ENCODE peak calls at places on chromosome 4, in five cellular contexts. N, V, L, A and D are unnamed samples.

GRCh38 chr4:167613381-167613780 is 379.1 kb upstream of the SPOCK3 start:
- DNase-seq in N (no peak), V (no peak), L (no peak), A (no peak), D (no peak)

GRCh38 chr4:144202091-144202490 is 61.6 kb upstream of the GYPA start:
- DNase-seq in N (no peak), V (no peak), L (no peak), A (no peak), D (no peak)

GRCh38 chr4:10856271-10856670 is 171.7 kb upstream of the CLNK start:
- DNase-seq in N (no peak), V (no peak), L (no peak), A (no peak), D (no peak)

GRCh38 chr4:122146652-122147051 is 5.5 kb upstream of the BLTP1 start:
- DNase-seq in N (no peak), V (no peak), L (no peak), A (no peak), D (no peak)

GRCh38 chr4:849478-850175 is 23.7 kb upstream of the CPLX1 start:
- DNase-seq in N (no peak), V (no peak), L (no peak), A (no peak), D (peak)

GRCh38 chr4:29708473-29708872 is 1011.7 kb upstream of the PCDH7 start:
- DNase-seq in N (no peak), V (no peak), L (peak), A (peak), D (no peak)

GRCh38 chr4:125728568-125728967 is 413.8 kb downstream of the FAT4 start:
- DNase-seq in N (no peak), V (no peak), L (peak), A (peak), D (no peak)

GRCh38 chr4:98642991-98643426 is 15.4 kb downstream of the TSPAN5 start:
- DNase-seq in N (no peak), V (no peak), L (no peak), A (peak), D (no peak)

GRCh38 chr4:8291036-8291682 is 21.6 kb downstream of the HTRA3 start:
- DNase-seq in N (no peak), V (peak), L (no peak), A (no peak), D (peak)

GRCh38 chr4:180618396-180618795 is 1624.8 kb upstream of the TENM3 start:
- DNase-seq in N (no peak), V (no peak), L (no peak), A (no peak), D (no peak)

GRCh38 chr4:101604976-101605375 is 185.6 kb upstream of the BANK1 start:
- DNase-seq in N (no peak), V (no peak), L (no peak), A (no peak), D (no peak)

GRCh38 chr4:123183308-123183707 is 213.3 kb upstream of the SPRY1 start:
- DNase-seq in N (no peak), V (no peak), L (no peak), A (no peak), D (no peak)

GRCh38 chr4:104451573-104451972 is 43.1 kb downstream of the CXXC4 start:
- DNase-seq in N (no peak), V (no peak), L (no peak), A (no peak), D (no peak)

GRCh38 chr4:104449537-104449936 is 45.2 kb downstream of the CXXC4 start:
- DNase-seq in N (no peak), V (no peak), L (no peak), A (no peak), D (no peak)

GRCh38 chr4:104446431-104446925 is 48.2 kb downstream of the CXXC4 start:
- DNase-seq in N (no peak), V (no peak), L (no peak), A (no peak), D (no peak)

GRCh38 chr4:104444685-104445084 is 50.0 kb downstream of the CXXC4 start:
- DNase-seq in N (no peak), V (no peak), L (no peak), A (no peak), D (no peak)

GRCh38 chr4:104447346-104447745 is 47.3 kb downstream of the CXXC4 start:
- DNase-seq in N (no peak), V (no peak), L (no peak), A (no peak), D (no peak)
- TF ChIP-seq CTCF in N (no peak), V (no peak), L (no peak), A (no peak), D (no peak)

DNA sequence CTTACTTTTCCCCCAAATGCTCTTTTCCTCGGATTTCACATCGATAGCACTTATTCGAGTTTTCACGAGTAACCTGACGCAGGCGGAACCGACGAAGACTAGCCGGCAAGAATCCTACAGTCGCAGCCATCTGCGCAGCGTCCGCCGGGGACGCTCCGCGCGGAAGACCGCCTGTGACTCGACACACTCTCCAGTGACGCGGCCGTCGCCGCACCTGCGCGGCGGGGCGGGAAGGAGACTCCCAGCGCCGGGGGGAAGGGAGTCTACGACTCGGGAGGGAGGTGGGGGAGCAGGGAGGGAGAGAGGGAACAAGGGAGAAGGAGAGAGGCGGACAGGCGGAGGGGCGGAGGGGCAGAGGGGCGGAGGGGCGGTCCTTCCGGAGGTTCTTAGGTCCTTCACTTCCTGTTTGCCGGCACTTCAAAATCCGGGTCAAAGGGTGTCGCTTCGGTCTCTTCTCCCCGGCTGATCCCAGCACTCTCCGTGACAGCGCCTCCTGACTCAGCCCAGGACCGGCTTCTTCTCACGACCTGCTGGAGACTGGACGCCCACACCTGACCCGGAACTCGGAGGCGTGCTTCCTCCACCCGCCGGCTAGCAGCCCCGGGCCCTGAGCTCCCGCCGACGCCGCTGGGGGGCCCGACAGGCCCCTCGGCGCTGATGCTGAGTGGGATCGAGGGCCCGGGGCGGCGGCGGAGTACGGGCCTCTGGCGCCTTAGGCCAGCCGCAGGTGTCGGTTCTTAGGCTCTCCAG is at the start of gene USP38:
- DNase-seq in N (peak), V (peak), L (peak), A (peak), D (peak)
- TF ChIP-seq CTCF in N (peak), V (no peak), L (no peak), A (peak), D (no peak)

DNA sequence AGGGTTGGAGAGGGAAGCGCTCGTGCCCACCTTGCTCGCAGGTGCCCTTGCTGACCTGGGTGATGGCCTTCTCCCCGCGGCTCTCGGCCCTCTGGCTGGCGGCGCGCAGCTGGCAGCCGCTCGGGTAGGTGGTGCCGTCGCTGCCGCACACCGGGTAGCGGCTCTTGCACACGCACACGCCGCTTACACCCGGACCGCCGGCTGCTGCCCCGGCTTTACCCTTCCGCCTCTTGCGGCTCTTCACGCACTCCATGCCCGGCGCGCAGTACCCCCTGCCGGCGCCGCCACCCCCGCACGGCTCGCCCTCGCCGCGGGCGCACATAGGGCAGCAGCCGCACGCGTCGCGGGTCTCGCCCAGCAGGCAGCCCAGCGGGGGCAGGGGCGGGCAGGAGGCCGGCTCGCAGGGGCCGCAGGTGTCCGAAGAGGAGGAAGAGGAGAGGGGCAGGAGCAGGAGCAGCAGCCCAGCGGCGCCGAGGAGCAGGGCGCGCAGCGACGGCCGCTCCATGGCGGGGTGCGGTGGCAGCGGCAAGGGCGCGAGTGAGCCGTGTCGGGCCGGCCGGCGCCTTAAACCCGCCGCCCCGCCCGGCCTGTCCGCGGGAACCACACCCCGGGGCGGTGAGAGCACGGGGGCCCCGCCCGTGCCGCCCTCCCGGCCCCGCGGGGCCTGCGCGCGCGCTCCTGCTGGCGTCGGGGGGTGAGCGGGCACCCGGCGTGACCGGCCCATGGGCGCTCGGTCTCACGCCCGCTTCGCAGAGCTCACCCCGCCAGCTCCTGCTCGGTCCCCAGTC is at the start of gene IGFBP7:
- DNase-seq in N (peak), V (peak), L (no peak), A (no peak), D (no peak)
- TF ChIP-seq CTCF in N (peak), V (no peak), L (no peak), A (no peak), D (no peak)

GRCh38 chr4:86032476-86033022 is 327.3 kb downstream of the MAPK10 start:
- DNase-seq in N (no peak), V (no peak), L (peak), A (peak), D (no peak)

GRCh38 chr4:86031927-86032326 is 327.9 kb downstream of the MAPK10 start:
- DNase-seq in N (no peak), V (no peak), L (no peak), A (no peak), D (no peak)

DNA sequence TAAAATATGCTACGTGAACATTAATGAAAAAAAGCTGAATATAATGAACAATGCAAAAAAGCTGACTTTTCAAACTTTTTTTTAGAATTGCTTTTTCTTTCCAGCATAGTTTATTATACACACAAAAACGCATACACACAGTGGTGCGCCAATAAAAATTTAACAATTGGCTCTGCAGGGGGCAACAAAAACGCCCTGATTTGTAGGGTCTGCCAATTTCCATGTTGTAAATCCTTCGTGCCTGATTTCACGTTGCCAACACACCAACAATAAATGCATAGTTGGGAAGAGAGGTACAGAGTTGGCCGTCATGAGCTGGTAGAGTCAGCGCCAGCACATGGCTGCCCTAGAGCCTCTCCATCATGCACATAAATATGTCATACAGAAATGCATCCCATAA is 333.1 kb downstream of the MAPK10 start:
- DNase-seq in N (no peak), V (no peak), L (no peak), A (no peak), D (no peak)
- TF ChIP-seq CTCF in N (no peak), V (no peak), L (no peak), A (no peak), D (no peak)

DNA sequence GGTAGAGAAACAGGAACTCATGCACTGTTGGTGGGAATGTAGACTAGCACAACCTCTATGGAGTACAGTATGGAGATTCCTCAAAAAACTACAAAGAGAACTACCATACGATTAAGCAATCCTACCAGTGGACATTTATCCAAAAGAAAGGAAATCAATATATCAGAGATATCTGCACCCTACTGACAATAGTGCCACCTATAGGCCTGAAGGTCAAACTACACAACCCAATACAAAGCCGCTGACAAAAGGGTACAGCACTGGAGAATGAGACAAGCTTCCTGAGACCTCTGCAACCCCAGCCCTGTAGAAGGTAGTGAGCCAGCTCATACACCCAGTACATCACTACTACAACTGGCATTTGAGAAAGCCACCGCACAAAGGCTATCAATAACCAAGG is 67.1 kb downstream of the CBR4 start:
- DNase-seq in N (no peak), V (no peak), L (no peak), A (no peak), D (no peak)
- TF ChIP-seq CTCF in N (peak), V (no peak), L (peak), A (peak), D (peak)

GRCh38 chr4:133588306-133588705 is 439.2 kb downstream of the PCDH10 start:
- DNase-seq in N (no peak), V (no peak), L (no peak), A (no peak), D (no peak)

GRCh38 chr4:133581971-133582619 is 433.0 kb downstream of the PCDH10 start:
- DNase-seq in N (no peak), V (no peak), L (no peak), A (no peak), D (no peak)

GRCh38 chr4:133585323-133585722 is 436.2 kb downstream of the PCDH10 start:
- DNase-seq in N (no peak), V (no peak), L (no peak), A (no peak), D (no peak)

GRCh38 chr4:133584714-133585113 is 435.6 kb downstream of the PCDH10 start:
- DNase-seq in N (no peak), V (no peak), L (no peak), A (no peak), D (no peak)
- TF ChIP-seq CTCF in N (no peak), V (no peak), L (no peak), A (no peak), D (no peak)

GRCh38 chr4:141223418-141223817 is 2.7 kb downstream of the ZNF330 start:
- DNase-seq in N (no peak), V (no peak), L (no peak), A (no peak), D (no peak)

GRCh38 chr4:141220271-141220654 is 432 bp upstream of the ZNF330 start:
- DNase-seq in N (no peak), V (no peak), L (no peak), A (no peak), D (no peak)

GRCh38 chr4:141215030-141215429 is 5.7 kb upstream of the ZNF330 start:
- DNase-seq in N (no peak), V (no peak), L (no peak), A (no peak), D (no peak)

GRCh38 chr4:141215972-141216761 is 4.5 kb upstream of the ZNF330 start:
- DNase-seq in N (no peak), V (no peak), L (no peak), A (no peak), D (no peak)

DNA sequence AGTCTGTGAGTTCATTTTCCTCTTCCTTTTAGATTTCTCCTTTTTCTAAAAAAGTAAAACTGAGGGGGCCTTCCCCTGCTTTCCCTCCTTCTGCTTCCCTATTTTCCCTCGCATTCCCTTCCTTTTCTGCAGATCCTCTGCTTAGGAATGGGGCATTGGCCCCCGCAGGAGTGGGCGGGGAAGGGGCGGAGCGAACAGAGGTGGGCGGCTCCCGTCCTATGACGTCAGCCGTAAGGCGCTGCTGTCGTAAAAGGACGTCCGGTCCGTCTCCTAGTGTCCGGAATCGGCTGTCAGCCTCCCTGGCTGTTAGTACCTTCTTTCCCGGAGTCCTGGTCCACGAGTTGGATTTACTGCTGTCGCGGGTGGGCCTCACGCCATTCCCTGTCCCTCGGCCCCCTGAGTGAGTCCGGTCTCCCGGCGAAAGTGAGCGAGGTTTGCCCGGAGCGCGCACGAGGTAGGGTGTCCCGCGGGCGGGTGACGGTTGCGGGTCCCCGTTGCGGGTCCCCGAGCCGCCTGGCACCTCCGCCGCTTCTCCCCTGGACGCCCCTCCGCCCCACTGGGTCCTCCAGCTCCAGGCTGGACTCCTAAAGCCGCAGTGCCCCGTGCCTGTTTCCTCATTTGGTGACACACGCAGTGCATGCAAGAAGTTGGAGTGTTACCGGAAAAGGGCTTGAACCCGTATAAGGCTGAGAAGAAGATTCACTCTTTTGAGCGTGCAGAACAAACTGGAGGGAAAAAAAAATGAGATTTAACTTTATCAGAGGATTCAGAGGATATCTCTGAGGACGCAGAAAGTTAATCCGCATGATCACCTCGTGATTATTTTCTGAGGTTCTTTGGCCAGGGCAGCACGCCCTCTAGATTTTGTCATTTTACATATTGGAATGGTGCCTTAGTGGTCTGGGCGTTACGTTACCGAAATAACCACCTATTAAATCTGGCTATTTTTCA is at the start of gene ZNF330:
- DNase-seq in N (peak), V (peak), L (peak), A (peak), D (peak)
- TF ChIP-seq CTCF in N (peak), V (no peak), L (peak), A (peak), D (no peak)

DNA sequence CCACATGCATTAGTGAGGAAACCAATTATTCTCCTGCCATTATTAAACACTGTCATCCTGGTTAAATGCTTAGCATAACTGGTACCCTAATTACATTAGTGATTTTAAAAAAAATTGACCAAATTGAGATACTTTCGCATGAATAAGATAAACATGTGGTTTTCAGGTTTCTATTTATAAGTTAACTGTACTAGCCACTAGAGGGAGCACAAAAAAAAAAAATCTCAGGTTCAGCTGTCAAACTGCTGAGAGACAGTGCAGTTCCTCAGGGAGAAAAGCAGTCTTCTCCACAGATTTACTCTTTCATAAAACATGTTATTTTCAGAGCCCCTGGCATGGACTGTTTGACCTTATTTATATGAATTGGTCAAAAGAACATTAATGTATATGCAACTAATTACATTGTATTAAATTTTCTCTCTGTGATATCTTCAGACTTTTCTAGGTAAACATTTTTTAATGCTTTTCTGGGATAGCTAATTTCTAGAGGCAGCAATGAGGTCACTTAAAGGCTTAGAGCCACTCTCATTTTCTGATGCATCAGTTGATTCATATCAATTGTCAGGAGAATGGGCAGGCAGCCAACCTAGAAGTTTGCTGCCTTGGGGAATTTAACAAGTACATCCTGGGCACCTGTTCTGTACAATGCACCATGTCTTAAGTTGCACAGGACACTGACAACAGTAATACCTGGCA is 167.5 kb downstream of the CDS1 start:
- DNase-seq in N (no peak), V (no peak), L (no peak), A (peak), D (no peak)
- TF ChIP-seq CTCF in N (peak), V (peak), L (peak), A (peak), D (peak)

DNA sequence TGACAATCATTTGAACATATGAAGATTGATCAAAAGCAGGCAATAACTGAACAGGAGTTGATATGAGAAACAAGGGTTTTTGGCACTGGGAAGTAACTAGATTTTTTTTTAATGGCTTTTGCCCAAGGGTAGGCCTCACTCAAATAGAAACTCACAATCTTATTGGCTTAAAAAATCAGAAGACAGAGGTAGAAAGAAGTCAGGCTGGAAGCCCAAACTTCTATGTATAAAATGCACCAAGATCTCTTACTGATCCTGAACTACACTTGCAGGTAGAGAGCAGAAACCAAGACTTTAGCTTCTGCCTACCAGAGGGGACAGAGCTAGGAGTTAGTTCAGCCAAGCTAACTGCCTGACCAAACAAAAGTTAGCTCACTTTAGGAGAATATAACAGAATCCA is 74.9 kb downstream of the ADGRA3 start:
- DNase-seq in N (no peak), V (no peak), L (no peak), A (no peak), D (no peak)
- TF ChIP-seq CTCF in N (no peak), V (no peak), L (no peak), A (no peak), D (no peak)